ENCODE peak calls at places on chromosomes 4 and X, in nine cellular contexts. R, Z, I, C, W, M, U, P and S are unnamed samples.

GRCh38 chr4:1130318-1131186 is 17.2 kb upstream of the RNF212 start:
- DNase-seq in I (peak; percentile 44), W (peak; percentile 64), U (peak; percentile 84), P (peak; percentile 42), R (peak; percentile 49), M (peak; percentile 68), C (peak; percentile 51), Z (peak; percentile 64), S (peak; percentile 27)

GRCh38 chr4:123599920-123600394 is 203.4 kb downstream of the SPRY1 start:
- DNase-seq in Z (no peak), M (peak; percentile 47), W (no peak), U (peak; percentile 58), I (peak; percentile 57), C (peak; percentile 77), R (peak; percentile 82), P (peak; percentile 45), S (no peak)

GRCh38 chr4:134174271-134174670 is 27.3 kb downstream of the PABPC4L start:
- DNase-seq in U (no peak), R (no peak), Z (no peak), P (no peak), W (no peak), M (no peak), I (no peak), C (no peak), S (no peak)

GRCh38 chr4:3720461-3720860 is 45.7 kb upstream of the ADRA2C start:
- DNase-seq in R (no peak), I (no peak), U (no peak), W (no peak), Z (no peak), M (no peak), C (no peak), P (no peak), S (no peak)

GRCh38 chr4:154329939-154330338 is 161.7 kb downstream of the DCHS2 start:
- DNase-seq in U (peak; percentile 40), I (no peak), Z (no peak), C (no peak), P (no peak), R (no peak), M (peak; percentile 86), W (no peak), S (no peak)

GRCh38 chrX:44961817-44962607 is 89.0 kb downstream of the KDM6A start:
- DNase-seq in M (no peak), R (no peak), U (no peak), I (no peak), Z (no peak), W (no peak), C (no peak), P (no peak), S (no peak)

GRCh38 chrX:43860646-43861370 is 21.4 kb downstream of the MAOB start:
- DNase-seq in W (peak; percentile 60), Z (no peak), I (peak; percentile 59), M (no peak), R (peak; percentile 39), P (peak; percentile 70), U (no peak), C (peak; percentile 21), S (no peak)

GRCh38 chrX:97527725-97528124 is 644.0 kb downstream of the RPA4 start:
- DNase-seq in I (no peak), U (no peak), Z (no peak), C (no peak), W (no peak), P (no peak), M (no peak), R (no peak), S (no peak)

GRCh38 chr4:95124906-95125504 is 367.2 kb downstream of the BMPR1B start:
- DNase-seq in W (peak; percentile 81), M (no peak), I (peak; percentile 47), P (peak; percentile 61), U (peak; percentile 75), R (peak; percentile 5), C (peak; percentile 10), Z (peak; percentile 7), S (no peak)

GRCh38 chr4:173537628-173538147 is 7.7 kb upstream of the HAND2 start:
- DNase-seq in M (no peak), W (no peak), U (no peak), P (no peak), R (no peak), Z (no peak), C (no peak), I (no peak), S (no peak)

GRCh38 chr4:173535165-173535737 is 5.2 kb upstream of the HAND2 start:
- DNase-seq in U (no peak), M (no peak), P (no peak), I (no peak), Z (no peak), C (no peak), R (no peak), W (no peak), S (no peak)

GRCh38 chr4:173534439-173534838 is 4.4 kb upstream of the HAND2 start:
- DNase-seq in U (no peak), P (no peak), W (no peak), Z (no peak), R (peak; percentile 30), M (peak; percentile 69), C (no peak), I (no peak), S (no peak)

GRCh38 chr4:173536808-173537429 is 6.9 kb upstream of the HAND2 start:
- DNase-seq in M (no peak), Z (no peak), C (no peak), R (no peak), W (peak; percentile 39), P (no peak), U (peak; percentile 45), I (no peak), S (peak; percentile 63)

DNA sequence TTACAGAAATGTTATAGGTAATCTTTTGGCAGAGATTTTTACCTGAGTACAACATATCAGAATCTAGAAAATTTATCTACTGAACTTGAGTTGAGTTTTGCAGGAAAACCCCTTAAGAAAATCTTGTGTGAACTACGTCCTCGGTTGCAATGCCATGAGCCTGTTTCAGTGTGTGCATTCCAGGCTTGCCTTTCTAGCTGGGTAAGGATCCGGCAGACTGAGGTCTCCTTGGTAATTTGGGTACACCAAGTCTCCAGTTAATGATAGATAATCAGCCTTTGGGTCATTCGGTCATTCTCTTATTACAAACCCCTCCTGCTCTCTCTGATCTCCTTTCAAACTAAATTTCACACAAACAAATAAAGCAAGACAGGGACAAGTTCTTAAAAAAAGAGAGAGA is 5.9 kb upstream of the HAND2 start:
- DNase-seq in Z (no peak), I (no peak), M (no peak), U (no peak), P (no peak), R (no peak), W (no peak), C (no peak), S (peak; percentile 37)
- H3K27ac ChIP-seq in Z (no peak overlapping the region), I (no peak overlapping the region), M (peak overlapping the region; percentile 93), U (peak overlapping the region; percentile 85), P (no peak overlapping the region), R (peak overlapping the region; percentile 1), W (no peak overlapping the region), C (peak overlapping the region; percentile 70), S (no peak overlapping the region)

GRCh38 chrX:105975382-105975781 is 63.1 kb downstream of the SERPINA7 start:
- DNase-seq in C (no peak), Z (no peak), I (no peak), U (peak; percentile 8), M (no peak), R (no peak), W (peak; percentile 7), P (no peak), S (no peak)
- TF ChIP-seq CTCF in C (peak; percentile 29), Z (peak; percentile 11), I (no peak), U (peak; percentile 51), M (no peak), R (no peak), W (no peak), P (peak; percentile 8), S (no peak)

GRCh38 chr4:40548256-40548655 is 81.4 kb downstream of the RBM47 start:
- DNase-seq in P (peak; percentile 22), C (no peak), I (peak; percentile 77), W (no peak), Z (no peak), R (no peak), U (no peak), M (no peak), S (peak; percentile 13)
- H3K27ac ChIP-seq in P (no peak overlapping the region), C (no peak overlapping the region), I (peak overlapping the region; percentile 35), W (peak overlapping the region; percentile 30), Z (no peak overlapping the region), R (peak overlapping the region; percentile 26), U (peak overlapping the region; percentile 93), M (no peak overlapping the region), S (no peak overlapping the region)

DNA sequence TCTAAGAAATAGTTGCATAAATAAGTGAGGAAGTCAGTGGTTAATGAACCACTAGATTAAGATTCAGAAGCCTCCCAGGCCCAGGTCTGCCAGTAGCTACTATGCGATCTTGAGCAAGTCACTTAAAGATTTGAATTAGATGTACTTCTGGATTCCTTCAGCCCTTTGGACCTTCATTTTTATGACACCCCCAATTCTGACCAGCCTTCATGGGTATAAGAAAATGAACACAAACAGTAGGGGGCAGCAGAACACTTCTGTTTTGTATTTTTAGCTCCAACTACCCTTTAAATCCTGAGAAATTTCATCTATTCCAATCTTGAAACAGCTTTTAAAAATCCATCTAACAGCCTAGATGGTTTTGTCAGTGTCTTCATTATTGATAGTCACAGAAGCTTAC is 19.0 kb downstream of the TMEM47 start:
- DNase-seq in P (no peak), Z (no peak), U (peak; percentile 80), W (peak; percentile 31), R (peak; percentile 20), M (no peak), C (no peak), I (no peak), S (no peak)
- TF ChIP-seq CTCF in P (peak; percentile 38), Z (peak; percentile 41), U (peak; percentile 72), W (peak; percentile 62), R (peak; percentile 27), M (peak; percentile 32), C (peak; percentile 42), I (peak; percentile 30), S (peak; percentile 48)